ENCODE peak calls at places on chromosome 20, in five cellular contexts. A, N, T, Y and X are unnamed samples.

GRCh38 chr20:12395404-12396159 is 477.9 kb downstream of the BTBD3 start:
- DNase-seq in N (no peak), A (no peak), Y (no peak), T (no peak), X (no peak)

GRCh38 chr20:15240801-15241200 is 903.4 kb upstream of the FLRT3 start:
- DNase-seq in T (no peak), N (no peak), A (no peak), Y (no peak), X (no peak)

GRCh38 chr20:10922521-10922920 is 248.7 kb upstream of the JAG1 start:
- DNase-seq in A (no peak), N (no peak), Y (no peak), T (no peak), X (no peak)

GRCh38 chr20:58028123-58028522 is 200.3 kb downstream of the ANKRD60 start:
- DNase-seq in Y (no peak), A (no peak), N (no peak), T (no peak), X (peak; percentile 48)

GRCh38 chr20:61274326-61274725 is 22.3 kb downstream of the CDH4 start:
- DNase-seq in T (no peak), A (no peak), N (no peak), Y (no peak), X (no peak)

GRCh38 chr20:3275064-3275935 is 36.3 kb upstream of the SLC4A11 start:
- DNase-seq in N (no peak), Y (no peak), T (no peak), A (no peak), X (no peak)

GRCh38 chr20:4740774-4741431 is 19.2 kb downstream of the PRND start:
- DNase-seq in T (peak; percentile 53), A (peak; percentile 79), N (no peak), Y (peak; percentile 41), X (no peak)

GRCh38 chr20:61328906-61329558 is 77.0 kb downstream of the CDH4 start:
- DNase-seq in T (no peak), Y (no peak), A (no peak), N (no peak), X (peak; percentile 84)

GRCh38 chr20:45752747-45753146 is 30.6 kb downstream of the SPINT4 start:
- DNase-seq in A (no peak), T (no peak), Y (no peak), N (no peak), X (no peak)

GRCh38 chr20:18739785-18740184 is 73.8 kb upstream of the SCP2D1 start:
- DNase-seq in A (peak; percentile 16), T (no peak), Y (no peak), N (peak; percentile 35), X (no peak)

GRCh38 chr20:48336647-48337046 is 491.2 kb downstream of the PREX1 start:
- DNase-seq in A (no peak), Y (no peak), N (no peak), T (no peak), X (no peak)

GRCh38 chr20:48482790-48483189 is 345.0 kb downstream of the PREX1 start:
- DNase-seq in Y (no peak), T (no peak), N (no peak), A (no peak), X (no peak)

GRCh38 chr20:19321176-19321575 is 108.7 kb downstream of the SLC24A3 start:
- DNase-seq in Y (no peak), A (no peak), T (no peak), N (no peak), X (no peak)

GRCh38 chr20:5557123-5557522 is 193.1 kb upstream of the SHLD1 start:
- DNase-seq in N (no peak), A (peak; percentile 58), Y (peak; percentile 34), T (peak; percentile 60), X (no peak)

GRCh38 chr20:63129991-63130653 is 85.8 kb downstream of the YTHDF1 start:
- DNase-seq in T (peak; percentile 26), N (no peak), A (no peak), Y (peak; percentile 16), X (peak; percentile 48)

GRCh38 chr20:63009988-63010769 is 3.4 kb upstream of the BHLHE23 start:
- DNase-seq in Y (no peak), A (no peak), T (no peak), N (no peak), X (peak; percentile 83)

GRCh38 chr20:37991506-37992302 is 41.6 kb downstream of the TTI1 start:
- DNase-seq in A (no peak), T (no peak), N (no peak), Y (no peak), X (no peak)

GRCh38 chr20:33169176-33169794 is 1.3 kb downstream of the BPIFA2 start:
- DNase-seq in Y (no peak), A (no peak), N (no peak), T (no peak), X (no peak)
- TF ChIP-seq CTCF in Y (peak; percentile 30), A (no peak), N (no peak), T (no peak), X (peak; percentile 34)

GRCh38 chr20:23084282-23084844 is 1.8 kb downstream of the CD93 start:
- DNase-seq in A (no peak), N (no peak), T (no peak), Y (no peak), X (no peak)
- H3K4me3 ChIP-seq in A (peak overlapping the region; percentile 24), N (no peak overlapping the region), T (peak overlapping the region; percentile 34), Y (peak overlapping the region; percentile 41), X (peak overlapping the region; percentile 29)

GRCh38 chr20:25390538-25391528 is at the start of gene ABHD12:
- DNase-seq in T (peak; percentile 98), A (peak; percentile 88), Y (peak; percentile 97), N (peak; percentile 95), X (peak; percentile 99)
- TF ChIP-seq POLR2A in T (peak; percentile 88), A (peak; percentile 84), Y (peak; percentile 87), N (no peak), X (peak; percentile 61)

DNA sequence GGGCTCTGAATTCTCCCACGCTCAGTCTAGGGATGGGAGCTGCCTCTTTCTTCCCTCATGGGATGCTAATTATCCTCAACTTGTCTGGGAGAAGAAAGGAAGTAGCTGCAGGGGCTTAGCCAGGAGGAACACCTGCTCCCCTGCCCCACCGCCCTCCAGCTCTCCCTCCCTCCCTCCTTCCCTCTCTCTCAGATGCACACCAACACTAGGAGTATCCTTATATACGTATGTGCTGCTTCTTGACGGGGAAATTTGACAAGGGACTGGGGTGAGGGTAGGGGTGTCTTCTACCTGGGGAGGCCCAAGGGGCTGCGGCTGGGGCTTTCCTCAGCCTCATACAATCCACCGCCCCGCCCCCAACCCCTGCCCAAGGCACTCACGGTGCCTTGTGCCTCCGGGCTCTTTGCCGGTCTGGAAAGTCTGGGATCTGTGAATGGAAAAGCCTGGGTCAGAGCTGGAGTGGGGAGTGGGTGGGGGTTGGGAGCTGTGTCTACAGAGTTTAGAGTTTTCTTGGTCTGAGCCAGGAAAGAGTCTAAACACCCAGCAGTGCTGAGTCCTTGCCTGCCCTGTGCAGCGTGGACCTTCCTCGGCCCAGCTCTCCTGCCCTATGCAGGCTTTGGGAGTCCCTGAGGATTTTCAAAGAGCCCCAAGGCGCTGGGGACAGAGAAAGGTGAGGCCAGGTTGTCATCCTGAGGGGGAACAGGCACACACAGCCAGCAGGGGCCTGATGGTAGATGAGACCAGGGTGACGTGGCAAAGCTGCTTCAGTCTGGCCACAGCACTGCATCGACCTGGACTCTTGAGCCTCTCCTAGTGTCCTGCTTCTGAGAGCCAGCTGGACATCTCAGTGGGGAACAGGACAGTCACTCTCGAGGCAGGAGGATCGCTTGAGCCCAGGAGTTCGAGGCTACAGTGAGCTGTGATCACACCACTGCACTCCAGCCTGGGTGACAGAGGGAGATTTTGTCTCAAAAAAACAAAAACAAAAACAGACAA is 29.3 kb upstream of the EMILIN3 start:
- DNase-seq in N (no peak), Y (no peak), T (no peak), A (no peak), X (no peak)
- TF ChIP-seq CTCF in N (no peak), Y (no peak), T (no peak), A (no peak), X (no peak)

GRCh38 chr20:31877684-31878083 is 7.2 kb downstream of the TTLL9 start:
- DNase-seq in Y (no peak), T (no peak), N (no peak), A (no peak), X (no peak)
- H3K4me3 ChIP-seq in Y (no peak overlapping the region), T (no peak overlapping the region), N (no peak overlapping the region), A (no peak overlapping the region), X (no peak overlapping the region)

DNA sequence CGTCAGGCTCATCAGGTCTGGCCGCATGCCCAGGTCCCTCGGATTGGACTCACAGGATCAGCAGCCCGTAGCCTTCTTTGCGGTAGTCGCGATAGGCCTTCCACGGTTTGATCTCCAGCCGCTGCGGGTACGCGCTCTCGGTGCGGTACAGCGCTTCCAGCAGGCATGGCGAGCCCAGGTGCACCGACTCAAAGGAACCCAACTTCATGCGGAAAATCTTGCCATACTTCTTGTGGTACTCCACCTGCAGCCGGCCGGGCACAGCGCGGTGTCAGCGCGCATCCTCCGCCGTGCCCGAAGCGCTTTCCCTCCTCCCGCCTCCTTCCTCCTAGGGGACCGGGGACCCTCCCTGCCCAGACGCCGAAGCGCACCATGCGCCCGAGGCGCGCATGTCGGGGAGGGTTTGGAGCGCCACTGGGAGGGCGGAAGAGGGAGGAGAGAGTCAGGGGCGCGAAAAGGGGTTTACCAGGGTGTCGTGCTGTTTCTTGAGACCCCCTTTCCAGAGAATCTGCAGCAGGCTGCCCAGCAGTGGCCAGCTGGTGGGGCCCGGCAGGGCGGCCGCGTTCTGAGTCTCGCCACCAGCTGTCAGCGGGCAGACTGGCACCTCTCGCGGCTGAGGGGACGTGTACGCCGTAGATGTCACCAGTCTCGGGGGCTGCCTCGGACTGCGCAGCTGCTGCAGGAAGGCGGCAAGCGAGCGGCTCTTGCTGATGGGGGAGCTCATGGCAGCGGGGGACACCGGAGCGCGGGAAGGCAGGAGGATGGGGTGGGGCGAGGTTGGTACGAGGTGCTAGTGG is 732 bp downstream of the CYP24A1 start:
- DNase-seq in Y (no peak), N (no peak), A (no peak), T (no peak), X (no peak)
- TF ChIP-seq POLR2A in Y (no peak), N (no peak), A (no peak), T (no peak), X (no peak)